ENCODE peak calls at places on chromosomes 16 and 17, in eight cellular contexts. One of them, this sample, is unnamed.

GRCh38 chr16:84732674-84733352 is 33.0 kb downstream of the USP10 start:
- DNase-seq in PC-9: no peak
- DNase-seq in smooth muscle cell of the brain vasculature: no peak
- DNase-seq in germinal center: no peak
- DNase-seq in spleen: no peak
- DNase-seq in memory B cell: no peak
- DNase-seq in AML-193: no peak
- DNase-seq in activated T-cell treated with anti-CD3 and anti-CD28 coated beads, Interleukin-2, amount 50 U/mL, for 1 hour: no peak
- DNase-seq in this sample: no peak

GRCh38 chr17:43784068-43784467 is 3.8 kb downstream of the CFAP97D1 start:
- DNase-seq in spleen: no peak
- DNase-seq in activated T-cell treated with anti-CD3 and anti-CD28 coated beads, Interleukin-2, amount 50 U/mL, for 1 hour: no peak
- DNase-seq in PC-9: no peak
- DNase-seq in AML-193: no peak
- DNase-seq in smooth muscle cell of the brain vasculature: no peak
- DNase-seq in germinal center: no peak
- DNase-seq in memory B cell: no peak
- DNase-seq in this sample: no peak

GRCh38 chr17:494601-495195 is 142.1 kb upstream of the RPH3AL start:
- DNase-seq in spleen: peak; percentile 70
- DNase-seq in germinal center: no peak
- DNase-seq in memory B cell: no peak
- DNase-seq in activated T-cell treated with anti-CD3 and anti-CD28 coated beads, Interleukin-2, amount 50 U/mL, for 1 hour: no peak
- DNase-seq in AML-193: no peak
- DNase-seq in smooth muscle cell of the brain vasculature: no peak
- DNase-seq in PC-9: no peak
- DNase-seq in this sample: no peak

GRCh38 chr16:890716-891352 is 80.0 kb downstream of the LMF1 start:
- DNase-seq in memory B cell: no peak
- DNase-seq in activated T-cell treated with anti-CD3 and anti-CD28 coated beads, Interleukin-2, amount 50 U/mL, for 1 hour: no peak
- DNase-seq in AML-193: no peak
- DNase-seq in smooth muscle cell of the brain vasculature: no peak
- DNase-seq in spleen: no peak
- DNase-seq in germinal center: no peak
- DNase-seq in PC-9: no peak
- DNase-seq in this sample: no peak

GRCh38 chr17:17729620-17730249 is 48.5 kb downstream of the RAI1 start:
- DNase-seq in smooth muscle cell of the brain vasculature: no peak
- DNase-seq in germinal center: peak; percentile 74
- DNase-seq in activated T-cell treated with anti-CD3 and anti-CD28 coated beads, Interleukin-2, amount 50 U/mL, for 1 hour: peak; percentile 71
- DNase-seq in AML-193: no peak
- DNase-seq in PC-9: peak; percentile 66
- DNase-seq in memory B cell: peak; percentile 58
- DNase-seq in spleen: no peak
- DNase-seq in this sample: no peak

GRCh38 chr17:73308017-73308823 is 3.6 kb downstream of the CDC42EP4 start:
- DNase-seq in AML-193: peak; percentile 49
- DNase-seq in spleen: no peak
- DNase-seq in activated T-cell treated with anti-CD3 and anti-CD28 coated beads, Interleukin-2, amount 50 U/mL, for 1 hour: no peak
- DNase-seq in germinal center: no peak
- DNase-seq in smooth muscle cell of the brain vasculature: no peak
- DNase-seq in memory B cell: no peak
- DNase-seq in PC-9: peak; percentile 98
- DNase-seq in this sample: no peak

GRCh38 chr16:88446736-88447135 is 6.3 kb upstream of the ZFPM1 start:
- DNase-seq in PC-9: no peak
- DNase-seq in spleen: no peak
- DNase-seq in memory B cell: no peak
- DNase-seq in smooth muscle cell of the brain vasculature: no peak
- DNase-seq in AML-193: no peak
- DNase-seq in germinal center: no peak
- DNase-seq in activated T-cell treated with anti-CD3 and anti-CD28 coated beads, Interleukin-2, amount 50 U/mL, for 1 hour: no peak
- DNase-seq in this sample: no peak

GRCh38 chr16:85412911-85413520 is 200.1 kb upstream of the GSE1 start:
- DNase-seq in germinal center: no peak
- DNase-seq in spleen: peak; percentile 69
- DNase-seq in activated T-cell treated with anti-CD3 and anti-CD28 coated beads, Interleukin-2, amount 50 U/mL, for 1 hour: peak; percentile 4
- DNase-seq in smooth muscle cell of the brain vasculature: no peak
- DNase-seq in AML-193: no peak
- DNase-seq in PC-9: no peak
- DNase-seq in memory B cell: no peak
- DNase-seq in this sample: no peak

GRCh38 chr17:8745586-8746500 is 1.2 kb upstream of the CCDC42 start:
- DNase-seq in activated T-cell treated with anti-CD3 and anti-CD28 coated beads, Interleukin-2, amount 50 U/mL, for 1 hour: peak; percentile 85
- DNase-seq in germinal center: peak; percentile 88
- DNase-seq in PC-9: no peak
- DNase-seq in spleen: peak; percentile 94
- DNase-seq in smooth muscle cell of the brain vasculature: no peak
- DNase-seq in AML-193: peak; percentile 1
- DNase-seq in memory B cell: peak; percentile 91
- DNase-seq in this sample: no peak

GRCh38 chr17:6539871-6540270 is 16.5 kb downstream of the PITPNM3 start:
- DNase-seq in memory B cell: no peak
- DNase-seq in PC-9: no peak
- DNase-seq in smooth muscle cell of the brain vasculature: no peak
- DNase-seq in spleen: peak; percentile 50
- DNase-seq in activated T-cell treated with anti-CD3 and anti-CD28 coated beads, Interleukin-2, amount 50 U/mL, for 1 hour: no peak
- DNase-seq in germinal center: no peak
- DNase-seq in AML-193: no peak
- DNase-seq in this sample: no peak